ENCODE peak calls at places on chromosomes 2 and 18, in six cellular contexts. One of them, this sample, is unnamed.

GRCh38 chr18:13136689-13137040 is 81.9 kb upstream of the LDLRAD4 start:
- DNase-seq in endodermal cell: peak
- DNase-seq in neural progenitor cell: no peak
- DNase-seq in left ventricle myocardium inferior: peak
- DNase-seq in K562: no peak
- DNase-seq in H1: peak
- DNase-seq in this sample: no peak

GRCh38 chr2:212330263-212330662 is 208.3 kb downstream of the ERBB4 start:
- DNase-seq in endodermal cell: peak
- DNase-seq in neural progenitor cell: no peak
- DNase-seq in left ventricle myocardium inferior: peak
- DNase-seq in K562: no peak
- DNase-seq in H1: no peak
- DNase-seq in this sample: no peak

GRCh38 chr2:152407204-152407721 is 72.3 kb downstream of the FMNL2 start:
- DNase-seq in endodermal cell: peak
- DNase-seq in neural progenitor cell: peak
- DNase-seq in left ventricle myocardium inferior: peak
- DNase-seq in K562: peak
- DNase-seq in H1: peak
- DNase-seq in this sample: peak

GRCh38 chr2:15677141-15677911 is 85.7 kb downstream of the DDX1 start:
- DNase-seq in endodermal cell: no peak
- DNase-seq in neural progenitor cell: peak
- DNase-seq in left ventricle myocardium inferior: no peak
- DNase-seq in K562: no peak
- DNase-seq in H1: no peak
- DNase-seq in this sample: no peak

GRCh38 chr2:196131384-196131861 is 40.0 kb downstream of the STK17B start:
- DNase-seq in endodermal cell: peak
- DNase-seq in neural progenitor cell: peak
- DNase-seq in left ventricle myocardium inferior: no peak
- DNase-seq in K562: peak
- DNase-seq in H1: peak
- DNase-seq in this sample: peak

GRCh38 chr18:46946656-46947282 is 29.4 kb downstream of the KATNAL2 start:
- DNase-seq in endodermal cell: peak
- DNase-seq in neural progenitor cell: peak
- DNase-seq in left ventricle myocardium inferior: peak
- DNase-seq in K562: peak
- DNase-seq in H1: peak
- DNase-seq in this sample: peak

GRCh38 chr2:173753441-173753840 is 211.7 kb downstream of the SP3 start:
- DNase-seq in endodermal cell: no peak
- DNase-seq in neural progenitor cell: no peak
- DNase-seq in left ventricle myocardium inferior: no peak
- DNase-seq in K562: no peak
- DNase-seq in H1: no peak
- DNase-seq in this sample: no peak

GRCh38 chr2:109736177-109736827 is 57.8 kb upstream of the RGPD5 start:
- DNase-seq in endodermal cell: peak
- DNase-seq in neural progenitor cell: peak
- DNase-seq in left ventricle myocardium inferior: no peak
- DNase-seq in K562: peak
- DNase-seq in H1: no peak
- DNase-seq in this sample: peak

GRCh38 chr18:58048243-58048642 is 4.2 kb downstream of the NEDD4L start:
- DNase-seq in endodermal cell: no peak
- DNase-seq in neural progenitor cell: no peak
- DNase-seq in left ventricle myocardium inferior: no peak
- DNase-seq in K562: no peak
- DNase-seq in H1: no peak
- DNase-seq in this sample: no peak

GRCh38 chr2:229240984-229241491 is 30.0 kb downstream of the PID1 start:
- DNase-seq in endodermal cell: no peak
- DNase-seq in neural progenitor cell: no peak
- DNase-seq in left ventricle myocardium inferior: no peak
- DNase-seq in K562: no peak
- DNase-seq in H1: no peak
- DNase-seq in this sample: no peak

GRCh38 chr18:48639772-48640432 is 101.1 kb downstream of the CTIF start:
- DNase-seq in endodermal cell: peak
- DNase-seq in neural progenitor cell: peak
- DNase-seq in left ventricle myocardium inferior: no peak
- DNase-seq in K562: peak
- DNase-seq in H1: no peak
- DNase-seq in this sample: no peak
- TF ChIP-seq CTCF in endodermal cell: peak
- TF ChIP-seq CTCF in neural progenitor cell: peak
- TF ChIP-seq CTCF in left ventricle myocardium inferior: peak
- TF ChIP-seq CTCF in K562: peak
- TF ChIP-seq CTCF in H1: peak
- TF ChIP-seq CTCF in this sample: peak

GRCh38 chr18:12092398-12093229 is 1.0 kb upstream of the ANKRD62 start:
- DNase-seq in endodermal cell: peak
- DNase-seq in neural progenitor cell: peak
- DNase-seq in left ventricle myocardium inferior: no peak
- DNase-seq in K562: peak
- DNase-seq in H1: peak
- DNase-seq in this sample: no peak
- TF ChIP-seq CTCF in endodermal cell: peak
- TF ChIP-seq CTCF in neural progenitor cell: peak
- TF ChIP-seq CTCF in left ventricle myocardium inferior: peak
- TF ChIP-seq CTCF in K562: peak
- TF ChIP-seq CTCF in H1: peak
- TF ChIP-seq CTCF in this sample: no peak

GRCh38 chr2:30225131-30225762 is 6.1 kb upstream of the LBH start:
- DNase-seq in endodermal cell: peak
- DNase-seq in neural progenitor cell: peak
- DNase-seq in left ventricle myocardium inferior: no peak
- DNase-seq in K562: no peak
- DNase-seq in H1: no peak
- DNase-seq in this sample: peak
- TF ChIP-seq CTCF in endodermal cell: no peak
- TF ChIP-seq CTCF in neural progenitor cell: no peak
- TF ChIP-seq CTCF in left ventricle myocardium inferior: no peak
- TF ChIP-seq CTCF in K562: no peak
- TF ChIP-seq CTCF in H1: no peak
- TF ChIP-seq CTCF in this sample: peak

GRCh38 chr2:24830351-24830750 is 37.1 kb downstream of the CENPO start:
- DNase-seq in endodermal cell: no peak
- DNase-seq in neural progenitor cell: no peak
- DNase-seq in left ventricle myocardium inferior: no peak
- DNase-seq in K562: no peak
- DNase-seq in H1: no peak
- DNase-seq in this sample: peak
- TF ChIP-seq CTCF in endodermal cell: peak
- TF ChIP-seq CTCF in neural progenitor cell: no peak
- TF ChIP-seq CTCF in left ventricle myocardium inferior: no peak
- TF ChIP-seq CTCF in K562: no peak
- TF ChIP-seq CTCF in H1: peak
- TF ChIP-seq CTCF in this sample: peak

GRCh38 chr2:128469203-128469602 is 150.5 kb upstream of the HS6ST1 start:
- DNase-seq in endodermal cell: peak
- DNase-seq in neural progenitor cell: no peak
- DNase-seq in left ventricle myocardium inferior: no peak
- DNase-seq in K562: peak
- DNase-seq in H1: peak
- DNase-seq in this sample: no peak
- TF ChIP-seq CTCF in endodermal cell: peak
- TF ChIP-seq CTCF in neural progenitor cell: peak
- TF ChIP-seq CTCF in left ventricle myocardium inferior: no peak
- TF ChIP-seq CTCF in K562: peak
- TF ChIP-seq CTCF in H1: peak
- TF ChIP-seq CTCF in this sample: peak

GRCh38 chr2:70923378-70924015 is 12.2 kb upstream of the ATP6V1B1 start:
- DNase-seq in endodermal cell: peak
- DNase-seq in neural progenitor cell: peak
- DNase-seq in left ventricle myocardium inferior: no peak
- DNase-seq in K562: peak
- DNase-seq in H1: peak
- DNase-seq in this sample: no peak
- TF ChIP-seq CTCF in endodermal cell: peak
- TF ChIP-seq CTCF in neural progenitor cell: peak
- TF ChIP-seq CTCF in left ventricle myocardium inferior: no peak
- TF ChIP-seq CTCF in K562: peak
- TF ChIP-seq CTCF in H1: peak
- TF ChIP-seq CTCF in this sample: peak

GRCh38 chr2:208371634-208371935 is 35.0 kb upstream of the PTH2R start:
- DNase-seq in endodermal cell: no peak
- DNase-seq in neural progenitor cell: no peak
- DNase-seq in left ventricle myocardium inferior: no peak
- DNase-seq in K562: no peak
- DNase-seq in H1: no peak
- DNase-seq in this sample: no peak

GRCh38 chr2:208369091-208369490 is 37.5 kb upstream of the PTH2R start:
- DNase-seq in endodermal cell: no peak
- DNase-seq in neural progenitor cell: no peak
- DNase-seq in left ventricle myocardium inferior: no peak
- DNase-seq in K562: no peak
- DNase-seq in H1: no peak
- DNase-seq in this sample: peak

GRCh38 chr2:208370881-208371633 is 35.5 kb upstream of the PTH2R start:
- DNase-seq in endodermal cell: no peak
- DNase-seq in neural progenitor cell: no peak
- DNase-seq in left ventricle myocardium inferior: no peak
- DNase-seq in K562: peak
- DNase-seq in H1: no peak
- DNase-seq in this sample: peak

GRCh38 chr2:208375452-208376068 is 31.0 kb upstream of the PTH2R start:
- DNase-seq in endodermal cell: no peak
- DNase-seq in neural progenitor cell: peak
- DNase-seq in left ventricle myocardium inferior: no peak
- DNase-seq in K562: no peak
- DNase-seq in H1: no peak
- DNase-seq in this sample: no peak

DNA sequence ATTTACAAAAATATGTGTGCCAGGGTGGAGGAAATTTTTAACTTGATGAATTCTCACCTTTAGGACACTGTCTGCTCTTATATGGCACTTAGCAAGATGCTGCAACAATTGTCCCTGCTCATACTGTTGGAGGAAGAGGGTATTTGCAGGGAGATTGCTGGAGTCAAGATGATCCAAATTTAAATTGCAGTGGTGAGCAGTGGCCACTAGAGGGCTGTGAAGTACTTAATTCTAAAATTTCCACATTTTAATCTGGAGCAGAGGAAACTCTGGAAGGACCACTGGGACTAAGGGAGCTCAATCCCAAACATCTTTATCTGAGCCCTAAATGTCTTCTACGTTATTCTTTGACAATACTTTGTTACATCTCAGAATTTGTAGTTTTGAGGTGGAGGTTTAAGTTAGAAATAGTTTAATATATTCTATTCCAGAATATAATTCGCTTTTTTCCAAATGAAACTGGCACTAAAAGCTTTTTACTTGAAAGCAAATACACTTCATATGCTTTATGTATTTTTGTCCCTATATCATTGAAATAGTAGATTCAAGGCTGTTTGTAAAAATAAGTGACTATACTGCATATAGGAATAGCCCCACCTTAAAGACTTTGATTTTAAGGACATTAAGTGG is 33.0 kb upstream of the PTH2R start:
- DNase-seq in endodermal cell: peak
- DNase-seq in neural progenitor cell: peak
- DNase-seq in left ventricle myocardium inferior: no peak
- DNase-seq in K562: peak
- DNase-seq in H1: no peak
- DNase-seq in this sample: peak
- TF ChIP-seq CTCF in endodermal cell: peak
- TF ChIP-seq CTCF in neural progenitor cell: peak
- TF ChIP-seq CTCF in left ventricle myocardium inferior: peak
- TF ChIP-seq CTCF in K562: peak
- TF ChIP-seq CTCF in H1: peak
- TF ChIP-seq CTCF in this sample: peak

DNA sequence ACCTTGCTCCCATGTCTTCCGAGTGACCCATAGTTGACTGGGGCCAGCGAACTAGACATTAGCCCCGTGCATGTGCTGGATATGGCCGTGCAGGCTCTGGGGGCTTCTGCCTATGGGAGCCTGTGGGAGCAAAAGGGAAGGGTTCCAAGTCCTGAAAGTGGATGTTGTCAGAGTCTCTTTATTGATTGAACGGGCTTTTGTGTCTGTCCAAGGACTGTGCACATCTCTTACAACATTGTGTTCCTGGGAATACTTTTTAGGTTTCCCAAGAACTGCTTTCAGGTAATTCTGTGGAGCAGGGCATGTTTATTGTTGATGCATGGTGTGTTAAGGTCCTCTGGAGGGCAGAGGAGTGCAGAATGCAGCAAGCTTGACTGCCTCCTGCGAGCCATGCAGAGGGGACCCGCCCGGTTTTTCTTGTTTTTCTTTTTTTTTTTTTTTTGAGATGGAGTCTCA is 5.0 kb downstream of the RNF144A start:
- DNase-seq in endodermal cell: no peak
- DNase-seq in neural progenitor cell: peak
- DNase-seq in left ventricle myocardium inferior: no peak
- DNase-seq in K562: peak
- DNase-seq in H1: no peak
- DNase-seq in this sample: no peak
- TF ChIP-seq CTCF in endodermal cell: peak
- TF ChIP-seq CTCF in neural progenitor cell: peak
- TF ChIP-seq CTCF in left ventricle myocardium inferior: no peak
- TF ChIP-seq CTCF in K562: peak
- TF ChIP-seq CTCF in H1: peak
- TF ChIP-seq CTCF in this sample: no peak

GRCh38 chr2:67237288-67237687 is 159.8 kb upstream of the ETAA1 start:
- DNase-seq in endodermal cell: no peak
- DNase-seq in neural progenitor cell: no peak
- DNase-seq in left ventricle myocardium inferior: no peak
- DNase-seq in K562: no peak
- DNase-seq in H1: no peak
- DNase-seq in this sample: no peak
- TF ChIP-seq CTCF in endodermal cell: peak
- TF ChIP-seq CTCF in neural progenitor cell: peak
- TF ChIP-seq CTCF in left ventricle myocardium inferior: no peak
- TF ChIP-seq CTCF in K562: no peak
- TF ChIP-seq CTCF in H1: peak
- TF ChIP-seq CTCF in this sample: peak

This sample was measured in fibroblast of pulmonary artery.